ENCODE peak calls at places on chromosome 5, in five cellular contexts. S, O, C, R and B are unnamed samples.

GRCh38 chr5:135185461-135186075 is 151.5 kb upstream of the PITX1 start:
- DNase-seq in S (no peak), O (no peak), C (no peak), R (no peak), B (no peak)

GRCh38 chr5:131209506-131210191 is 38.9 kb downstream of the LYRM7 start:
- DNase-seq in S (no peak), O (peak), C (peak), R (no peak), B (no peak)

GRCh38 chr5:134561871-134562296 is 36.4 kb downstream of the JADE2 start:
- DNase-seq in S (no peak), O (no peak), C (peak), R (peak), B (no peak)

GRCh38 chr5:160434022-160434531 is 12.4 kb downstream of the PTTG1 start:
- DNase-seq in S (peak), O (peak), C (no peak), R (no peak), B (no peak)

GRCh38 chr5:156361451-156362109 is 34.6 kb downstream of the SGCD start:
- DNase-seq in S (no peak), O (no peak), C (no peak), R (no peak), B (no peak)

GRCh38 chr5:111143910-111144309 is 51.8 kb downstream of the WDR36 start:
- DNase-seq in S (no peak), O (no peak), C (peak), R (no peak), B (no peak)

GRCh38 chr5:20680718-20681302 is 692.8 kb upstream of the CDH18 start:
- DNase-seq in S (no peak), O (no peak), C (no peak), R (no peak), B (no peak)

GRCh38 chr5:101675510-101675909 is 620.6 kb downstream of the SLCO4C1 start:
- DNase-seq in S (no peak), O (no peak), C (no peak), R (no peak), B (no peak)

GRCh38 chr5:151234476-151235238 is 10.8 kb upstream of the CCDC69 start:
- DNase-seq in S (peak), O (no peak), C (peak), R (no peak), B (peak)
- TF ChIP-seq POLR2A in S (no peak), O (peak), C (no peak), R (no peak), B (no peak)

DNA sequence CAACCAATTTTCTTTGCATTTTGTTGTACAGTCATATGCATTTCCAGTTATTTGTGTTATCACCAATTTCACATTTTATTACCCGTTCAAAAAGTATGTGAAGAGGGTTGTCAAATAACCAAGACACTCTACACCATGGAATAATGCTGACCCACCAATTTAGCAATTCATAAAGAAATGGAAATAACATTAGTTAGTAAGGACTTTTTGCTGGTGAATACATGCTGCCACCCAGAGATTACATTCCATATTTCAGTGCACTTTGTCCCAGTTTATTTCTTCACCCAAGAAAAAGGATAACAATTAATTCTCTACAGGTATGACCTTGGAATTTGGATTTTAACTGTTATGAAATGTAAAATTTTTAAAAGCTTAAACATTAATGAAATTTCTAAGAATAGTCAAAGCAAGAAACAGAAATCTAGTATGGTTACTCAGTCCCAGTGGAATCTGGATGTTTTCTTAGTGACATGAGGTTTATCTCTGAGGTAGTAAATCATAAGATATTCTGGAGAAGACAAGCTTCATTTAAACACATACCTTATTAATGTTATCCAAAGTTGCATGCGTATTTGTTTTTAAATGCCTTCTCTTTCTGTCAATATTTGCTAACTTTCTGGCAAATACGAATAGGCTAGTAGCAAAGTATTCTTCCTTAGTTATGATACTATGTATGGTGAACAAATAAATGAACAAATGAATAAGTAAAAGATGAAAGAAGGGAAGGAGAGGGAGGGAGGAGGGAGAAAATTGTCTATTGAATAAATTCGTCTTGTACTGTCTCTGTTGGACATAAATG is 100.6 kb downstream of the CETN3 start:
- DNase-seq in S (no peak), O (no peak), C (no peak), R (no peak), B (no peak)
- TF ChIP-seq CTCF in S (no peak), O (no peak), C (no peak), R (no peak), B (no peak)

DNA sequence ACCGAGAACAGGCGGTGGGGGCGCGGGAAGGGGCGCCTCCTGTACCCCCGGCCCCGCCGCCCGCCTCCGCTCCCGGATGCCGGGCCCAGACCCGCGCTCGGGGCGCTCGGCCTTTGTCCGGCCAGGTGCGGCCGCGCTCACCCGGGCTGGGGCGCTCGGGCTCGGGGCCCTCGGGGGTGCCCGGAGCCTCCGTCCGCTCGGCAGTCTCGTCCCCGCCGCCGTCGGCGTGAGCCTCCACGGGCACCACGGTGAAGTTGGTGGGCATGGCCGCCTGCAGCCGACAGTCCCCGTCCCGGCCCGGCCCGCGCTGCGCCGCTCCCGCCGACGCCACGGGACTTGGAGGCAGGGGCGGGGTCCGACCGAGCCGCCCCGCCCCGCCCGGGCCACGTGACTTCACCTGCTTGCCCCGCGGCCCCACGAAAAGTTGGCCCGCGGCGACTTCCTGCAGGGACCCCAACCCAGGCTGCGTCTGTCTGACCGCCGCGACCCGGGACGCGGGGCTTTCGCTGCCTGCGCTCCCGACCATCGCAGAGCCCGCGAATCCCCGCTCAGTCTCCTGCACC is at the start of gene SLC12A7:
- DNase-seq in S (peak), O (no peak), C (no peak), R (no peak), B (no peak)
- TF ChIP-seq POLR2A in S (no peak), O (peak), C (no peak), R (peak), B (no peak)

GRCh38 chr5:65102501-65102825 is 333.7 kb downstream of the CWC27 start:
- DNase-seq in S (no peak), O (no peak), C (no peak), R (no peak), B (no peak)

GRCh38 chr5:65103674-65104035 is 334.9 kb downstream of the CWC27 start:
- DNase-seq in S (no peak), O (no peak), C (no peak), R (no peak), B (no peak)

GRCh38 chr5:65104831-65105230 is 336.1 kb downstream of the CWC27 start:
- DNase-seq in S (no peak), O (no peak), C (no peak), R (no peak), B (no peak)

GRCh38 chr5:65101706-65102105 is 333.0 kb downstream of the CWC27 start:
- DNase-seq in S (no peak), O (no peak), C (no peak), R (no peak), B (no peak)

DNA sequence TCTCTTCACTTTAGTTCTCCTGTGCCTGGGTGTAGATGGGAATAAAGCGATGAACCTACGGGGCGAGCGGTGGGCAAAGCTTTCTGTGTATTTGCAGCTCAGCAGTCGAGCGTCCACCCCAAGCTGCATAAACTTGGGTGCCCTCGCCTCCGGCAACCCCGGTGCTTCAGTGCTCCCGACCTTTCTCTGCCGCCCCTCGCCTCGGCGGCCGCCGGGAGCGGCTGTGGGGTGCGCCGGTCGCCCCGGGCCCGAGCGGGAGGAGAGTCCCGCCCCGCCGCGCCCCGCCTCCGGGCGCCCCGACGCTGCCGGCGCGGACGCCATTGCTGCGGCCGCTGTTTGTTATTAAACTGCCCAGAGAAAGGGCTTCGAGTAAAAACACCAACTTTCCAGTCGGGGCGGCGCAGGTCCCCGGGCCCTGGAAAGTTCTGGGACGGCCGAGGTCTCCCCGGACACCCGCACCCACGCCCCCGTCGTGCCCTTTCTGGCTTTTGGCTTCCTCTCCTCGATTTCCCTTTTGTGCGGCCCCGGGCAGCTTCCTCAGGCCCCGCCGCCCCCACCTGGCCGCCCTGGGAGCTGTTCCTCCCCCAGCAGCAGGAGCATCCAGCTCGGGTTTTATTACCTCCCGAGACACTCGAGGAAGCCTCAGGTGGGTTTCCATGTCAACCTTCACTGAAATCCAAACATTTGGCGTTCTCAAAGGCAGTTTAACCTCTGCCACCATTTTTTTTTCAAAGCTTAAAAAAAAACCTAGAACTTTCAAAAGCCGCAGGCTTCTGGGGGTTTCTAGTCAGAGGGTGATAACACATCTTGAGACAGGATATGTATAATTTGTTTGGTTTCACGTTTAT is 334.3 kb downstream of the CWC27 start:
- DNase-seq in S (peak), O (no peak), C (peak), R (no peak), B (peak)
- TF ChIP-seq CTCF in S (peak), O (peak), C (no peak), R (no peak), B (peak)

GRCh38 chr5:123543438-123543837 is 31.5 kb downstream of the CSNK1G3 start:
- DNase-seq in S (no peak), O (no peak), C (no peak), R (no peak), B (no peak)

GRCh38 chr5:123546657-123547056 is 34.7 kb downstream of the CSNK1G3 start:
- DNase-seq in S (no peak), O (no peak), C (no peak), R (no peak), B (no peak)

GRCh38 chr5:123554601-123555000 is 42.6 kb downstream of the CSNK1G3 start:
- DNase-seq in S (no peak), O (no peak), C (no peak), R (no peak), B (no peak)

GRCh38 chr5:123545506-123545905 is 33.5 kb downstream of the CSNK1G3 start:
- DNase-seq in S (no peak), O (no peak), C (peak), R (no peak), B (no peak)

DNA sequence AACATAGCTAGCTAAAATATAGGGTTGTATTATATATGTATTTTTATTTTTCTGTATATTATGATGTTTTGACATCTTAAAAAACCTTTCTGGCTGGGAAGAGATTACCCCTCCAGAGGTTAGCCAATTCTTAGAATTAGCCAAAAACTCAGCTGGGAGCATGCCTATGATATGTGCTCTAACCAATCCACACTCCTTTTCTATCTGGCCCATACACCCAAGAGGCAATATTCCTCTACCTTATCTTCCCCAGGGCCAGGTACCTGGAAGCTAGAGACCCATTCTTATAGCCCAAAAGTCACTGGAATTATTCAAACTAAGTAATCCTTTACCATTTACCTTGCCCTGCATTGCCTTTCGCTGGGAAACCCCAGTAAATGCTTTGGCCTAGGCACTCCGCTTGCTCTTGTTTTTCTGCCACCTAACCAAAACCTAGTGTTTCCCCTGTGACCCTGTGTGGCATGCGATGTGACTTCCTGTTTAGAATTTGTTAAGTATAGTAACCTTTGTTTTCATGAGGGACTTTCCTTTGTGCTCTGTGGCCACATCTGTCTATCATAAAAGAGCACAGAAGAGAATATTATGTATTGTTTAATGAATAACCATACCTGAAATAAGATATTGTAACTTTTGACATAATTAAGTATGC is 37.4 kb downstream of the CSNK1G3 start:
- DNase-seq in S (no peak), O (peak), C (peak), R (no peak), B (no peak)
- TF ChIP-seq POLR2A in S (no peak), O (no peak), C (no peak), R (no peak), B (no peak)

GRCh38 chr5:154571325-154572035 is 93.5 kb upstream of the HAND1 start:
- DNase-seq in S (no peak), O (no peak), C (no peak), R (no peak), B (no peak)

GRCh38 chr5:154580422-154580821 is 102.4 kb upstream of the HAND1 start:
- DNase-seq in S (no peak), O (no peak), C (no peak), R (no peak), B (no peak)

GRCh38 chr5:154577449-154577848 is 99.4 kb upstream of the HAND1 start:
- DNase-seq in S (no peak), O (no peak), C (no peak), R (peak), B (no peak)

GRCh38 chr5:154573011-154573410 is 95.0 kb upstream of the HAND1 start:
- DNase-seq in S (no peak), O (no peak), C (no peak), R (no peak), B (no peak)

GRCh38 chr5:154575869-154576806 is 98.1 kb upstream of the HAND1 start:
- DNase-seq in S (no peak), O (peak), C (peak), R (no peak), B (no peak)
- TF ChIP-seq CTCF in S (no peak), O (peak), C (peak), R (no peak), B (no peak)

GRCh38 chr5:141923443-141924313 is at the start of gene DELE1:
- DNase-seq in S (peak), O (peak), C (peak), R (peak), B (peak)
- TF ChIP-seq POLR2A in S (peak), O (peak), C (peak), R (peak), B (peak)

GRCh38 chr5:107670028-107670926 is 460 bp downstream of the EFNA5 start:
- DNase-seq in S (peak), O (no peak), C (no peak), R (no peak), B (peak)

GRCh38 chr5:107669543-107670027 is 1.2 kb downstream of the EFNA5 start:
- DNase-seq in S (peak), O (no peak), C (no peak), R (no peak), B (peak)

GRCh38 chr5:107668154-107668932 is 2.4 kb downstream of the EFNA5 start:
- DNase-seq in S (no peak), O (no peak), C (no peak), R (no peak), B (no peak)

GRCh38 chr5:107670927-107671741 is at the start of gene EFNA5:
- DNase-seq in S (peak), O (no peak), C (peak), R (peak), B (peak)

GRCh38 chr5:107668933-107669542 is 1.7 kb downstream of the EFNA5 start:
- DNase-seq in S (no peak), O (no peak), C (no peak), R (no peak), B (no peak)
- TF ChIP-seq CTCF in S (no peak), O (no peak), C (no peak), R (no peak), B (no peak)